ENCODE peak calls at places on chromosome 1, in five cellular contexts. One of them, this sample, is unnamed.

GRCh38 chr1:55304306-55304705 is 89.1 kb upstream of the USP24 start:
- DNase-seq in PC-3: no peak
- DNase-seq in fibroblast of lung: no peak
- DNase-seq in lung: no peak
- DNase-seq in cardiac muscle cell: no peak
- DNase-seq in this sample: no peak

GRCh38 chr1:53450225-53450624 is 9.0 kb upstream of the DMRTB1 start:
- DNase-seq in PC-3: no peak
- DNase-seq in fibroblast of lung: no peak
- DNase-seq in lung: no peak
- DNase-seq in cardiac muscle cell: no peak
- DNase-seq in this sample: no peak

GRCh38 chr1:230940848-230941247 is 37.8 kb downstream of the TTC13 start:
- DNase-seq in PC-3: no peak
- DNase-seq in lung: no peak
- DNase-seq in cardiac muscle cell: peak
- DNase-seq in fibroblast of lung: peak
- DNase-seq in this sample: no peak

GRCh38 chr1:101308935-101309333 is 72.1 kb downstream of the S1PR1 start:
- DNase-seq in fibroblast of lung: no peak
- DNase-seq in PC-3: no peak
- DNase-seq in cardiac muscle cell: no peak
- DNase-seq in lung: no peak
- DNase-seq in this sample: no peak

GRCh38 chr1:39080269-39080826 is 54.2 kb downstream of the NDUFS5 start:
- DNase-seq in PC-3: no peak
- DNase-seq in lung: no peak
- DNase-seq in cardiac muscle cell: no peak
- DNase-seq in fibroblast of lung: no peak
- DNase-seq in this sample: no peak

GRCh38 chr1:178869114-178869697 is 1.7 kb downstream of the ANGPTL1 start:
- DNase-seq in cardiac muscle cell: peak
- DNase-seq in fibroblast of lung: peak
- DNase-seq in lung: no peak
- DNase-seq in PC-3: no peak
- DNase-seq in this sample: no peak

GRCh38 chr1:212782422-212783154 is 9.0 kb downstream of the NSL1 start:
- DNase-seq in cardiac muscle cell: peak
- DNase-seq in fibroblast of lung: peak
- DNase-seq in lung: no peak
- DNase-seq in PC-3: peak
- DNase-seq in this sample: peak

GRCh38 chr1:241990040-241990439 is 8.9 kb downstream of the MAP1LC3C start:
- DNase-seq in cardiac muscle cell: peak
- DNase-seq in PC-3: peak
- DNase-seq in fibroblast of lung: peak
- DNase-seq in lung: peak
- DNase-seq in this sample: peak

GRCh38 chr1:39925727-39926342 is 24.1 kb upstream of the MYCL start:
- DNase-seq in PC-3: no peak
- DNase-seq in cardiac muscle cell: peak
- DNase-seq in fibroblast of lung: no peak
- DNase-seq in lung: no peak
- DNase-seq in this sample: no peak

GRCh38 chr1:98001764-98002163 is 80.9 kb upstream of the DPYD start:
- DNase-seq in cardiac muscle cell: peak
- DNase-seq in lung: no peak
- DNase-seq in fibroblast of lung: no peak
- DNase-seq in PC-3: peak
- DNase-seq in this sample: no peak
- TF ChIP-seq CTCF in cardiac muscle cell: peak
- TF ChIP-seq CTCF in lung: no peak
- TF ChIP-seq CTCF in fibroblast of lung: peak
- TF ChIP-seq CTCF in PC-3: peak
- TF ChIP-seq CTCF in this sample: no peak

DNA sequence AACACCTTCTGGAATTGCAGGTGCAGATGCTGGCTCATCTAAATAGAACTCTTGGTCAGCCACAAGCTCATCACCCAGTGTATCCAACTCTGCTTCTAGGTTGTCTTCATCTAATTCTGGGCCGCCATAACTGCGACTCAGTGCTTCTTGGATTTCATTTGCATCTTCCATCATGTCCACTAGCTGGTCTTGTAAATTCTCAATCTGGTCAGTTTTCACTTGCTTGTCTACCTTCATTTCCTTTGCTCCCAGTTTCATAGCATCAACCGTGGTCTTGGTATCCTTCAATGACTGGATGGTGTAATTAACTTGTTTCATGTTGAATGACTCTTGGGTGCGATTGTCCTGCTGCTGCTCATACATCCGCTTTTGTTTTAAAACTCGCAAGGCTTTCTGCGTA is 10.3 kb downstream of the ZBED6 start:
- DNase-seq in lung: no peak
- DNase-seq in fibroblast of lung: no peak
- DNase-seq in cardiac muscle cell: no peak
- DNase-seq in PC-3: no peak
- DNase-seq in this sample: no peak
- H3K27ac ChIP-seq in lung: no peak
- H3K27ac ChIP-seq in fibroblast of lung: no peak
- H3K27ac ChIP-seq in cardiac muscle cell: no peak
- H3K27ac ChIP-seq in PC-3: no peak
- H3K27ac ChIP-seq in this sample: no peak

DNA sequence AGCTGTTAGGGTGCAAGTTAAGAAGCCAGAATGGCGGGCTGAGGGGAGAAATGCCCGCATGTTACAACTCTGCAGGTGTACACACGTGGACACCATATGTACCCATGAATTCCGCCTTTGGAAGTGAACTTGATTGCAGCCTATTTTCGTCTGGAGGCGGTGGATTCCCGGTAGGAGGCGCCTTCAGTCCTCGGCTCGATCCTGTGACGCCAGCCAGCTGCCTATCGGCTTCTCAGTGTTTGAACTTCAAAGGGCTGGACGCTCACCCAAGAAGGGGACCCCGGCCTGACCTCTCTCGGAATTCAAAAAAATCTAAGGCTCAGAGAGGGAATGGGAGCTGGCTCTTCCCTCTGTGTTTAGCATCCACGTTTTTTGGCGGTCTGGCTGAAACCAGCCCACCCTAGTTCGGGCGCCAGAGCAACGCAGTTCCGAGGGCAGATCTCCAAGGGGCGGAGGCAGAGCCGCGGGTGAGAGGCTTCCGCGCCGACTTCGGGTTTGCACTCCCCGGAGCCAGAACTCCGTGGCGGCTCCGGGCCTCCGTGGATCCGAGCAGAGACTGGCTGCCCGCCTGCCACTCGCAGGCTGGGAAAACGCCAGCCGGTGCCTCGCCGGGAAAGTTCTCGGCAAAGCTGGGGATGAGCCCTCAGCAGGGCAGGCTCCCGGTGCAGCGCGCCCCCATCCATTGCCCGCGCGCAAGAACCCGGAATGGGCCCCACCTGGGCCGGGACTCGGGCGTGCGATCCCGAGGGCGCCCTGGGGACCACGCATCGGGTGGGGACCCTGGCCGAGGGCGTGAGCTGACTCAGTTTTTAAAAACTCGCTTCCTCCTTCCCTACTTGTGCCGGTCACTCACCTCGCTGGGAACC is 996 bp upstream of the TMEM51 start:
- DNase-seq in fibroblast of lung: peak
- DNase-seq in PC-3: peak
- DNase-seq in cardiac muscle cell: peak
- DNase-seq in lung: peak
- DNase-seq in this sample: peak
- TF ChIP-seq CTCF in fibroblast of lung: peak
- TF ChIP-seq CTCF in PC-3: peak
- TF ChIP-seq CTCF in cardiac muscle cell: peak
- TF ChIP-seq CTCF in lung: peak
- TF ChIP-seq CTCF in this sample: peak

DNA sequence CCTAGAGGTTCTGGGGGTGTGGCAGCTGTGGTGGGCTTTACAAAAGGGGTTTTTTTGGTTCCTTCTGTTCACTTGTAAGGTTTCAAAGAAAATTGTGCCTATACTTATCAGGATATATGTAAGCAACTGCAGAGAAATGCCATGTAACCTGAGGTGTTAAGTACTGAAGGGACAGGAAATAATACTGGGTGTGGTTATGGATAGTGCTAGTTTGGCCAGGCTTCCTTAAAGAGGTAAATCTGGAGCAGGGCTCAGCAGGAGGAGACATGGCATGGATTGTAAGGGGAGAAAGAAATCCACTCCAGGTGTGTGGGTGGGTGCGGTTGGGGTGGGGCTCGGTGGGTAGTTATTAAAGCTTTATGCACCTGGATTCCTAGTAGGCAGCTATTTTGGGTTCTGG is 28.3 kb downstream of the KIRREL1 start:
- DNase-seq in fibroblast of lung: no peak
- DNase-seq in PC-3: peak
- DNase-seq in lung: no peak
- DNase-seq in cardiac muscle cell: no peak
- DNase-seq in this sample: no peak
- H3K27ac ChIP-seq in fibroblast of lung: no peak
- H3K27ac ChIP-seq in PC-3: no peak
- H3K27ac ChIP-seq in lung: no peak
- H3K27ac ChIP-seq in cardiac muscle cell: no peak
- H3K27ac ChIP-seq in this sample: peak

DNA sequence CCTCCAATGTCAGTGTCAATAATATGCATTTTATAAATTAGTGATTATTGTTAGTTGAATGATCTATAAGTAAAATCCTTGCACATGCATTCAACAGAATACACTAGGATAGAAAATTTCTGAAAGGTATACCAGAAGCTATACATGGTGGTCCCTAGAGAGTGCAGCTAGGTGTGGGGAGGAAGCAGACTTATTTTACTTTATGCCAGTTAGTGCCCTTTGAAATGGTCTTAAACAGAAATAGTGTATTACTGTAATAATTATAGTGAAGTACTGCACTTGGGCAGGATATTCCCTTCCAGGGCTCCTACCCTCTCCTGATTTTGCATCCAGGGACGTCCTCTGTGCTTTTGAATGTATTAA is 23.2 kb upstream of the WDR26 start:
- DNase-seq in cardiac muscle cell: no peak
- DNase-seq in PC-3: no peak
- DNase-seq in lung: no peak
- DNase-seq in fibroblast of lung: no peak
- DNase-seq in this sample: no peak
- TF ChIP-seq CTCF in cardiac muscle cell: no peak
- TF ChIP-seq CTCF in PC-3: peak
- TF ChIP-seq CTCF in lung: no peak
- TF ChIP-seq CTCF in fibroblast of lung: no peak
- TF ChIP-seq CTCF in this sample: peak

DNA sequence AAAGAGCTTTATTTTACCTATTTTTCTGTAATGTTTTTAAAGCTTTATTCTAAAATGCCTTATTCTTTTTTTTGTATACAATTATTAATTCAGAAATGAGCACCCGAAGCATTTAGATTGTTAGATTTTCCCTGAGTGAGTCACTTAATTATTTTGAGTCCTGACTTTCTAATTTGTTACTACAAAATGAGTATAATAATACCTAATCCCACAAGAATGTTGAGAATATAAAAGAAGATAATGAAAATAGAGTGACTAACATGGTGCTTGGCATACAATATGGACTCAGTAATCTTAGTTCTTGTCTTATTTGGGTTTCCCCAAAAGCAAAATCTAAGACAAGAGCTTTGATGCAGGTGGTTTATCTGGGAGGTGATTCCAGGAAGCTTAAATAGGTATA is 142.2 kb downstream of the LHX8 start:
- DNase-seq in fibroblast of lung: peak
- DNase-seq in cardiac muscle cell: no peak
- DNase-seq in lung: no peak
- DNase-seq in PC-3: no peak
- DNase-seq in this sample: no peak
- H3K27ac ChIP-seq in fibroblast of lung: no peak
- H3K27ac ChIP-seq in cardiac muscle cell: no peak
- H3K27ac ChIP-seq in lung: no peak
- H3K27ac ChIP-seq in PC-3: no peak
- H3K27ac ChIP-seq in this sample: no peak

GRCh38 chr1:202945483-202945882 is 12.6 kb downstream of the ADIPOR1 start:
- DNase-seq in fibroblast of lung: no peak
- DNase-seq in PC-3: no peak
- DNase-seq in lung: no peak
- DNase-seq in cardiac muscle cell: no peak
- DNase-seq in this sample: no peak

GRCh38 chr1:202942431-202942830 is 15.4 kb upstream of the KLHL12 start:
- DNase-seq in lung: no peak
- DNase-seq in PC-3: no peak
- DNase-seq in fibroblast of lung: no peak
- DNase-seq in cardiac muscle cell: no peak
- DNase-seq in this sample: no peak

GRCh38 chr1:202940561-202940960 is 13.5 kb upstream of the KLHL12 start:
- DNase-seq in lung: no peak
- DNase-seq in cardiac muscle cell: no peak
- DNase-seq in PC-3: no peak
- DNase-seq in fibroblast of lung: no peak
- DNase-seq in this sample: peak

GRCh38 chr1:202941372-202941771 is 14.3 kb upstream of the KLHL12 start:
- DNase-seq in fibroblast of lung: no peak
- DNase-seq in PC-3: no peak
- DNase-seq in lung: no peak
- DNase-seq in cardiac muscle cell: no peak
- DNase-seq in this sample: no peak

GRCh38 chr1:202944438-202944921 is 13.6 kb downstream of the ADIPOR1 start:
- DNase-seq in lung: no peak
- DNase-seq in fibroblast of lung: no peak
- DNase-seq in PC-3: no peak
- DNase-seq in cardiac muscle cell: no peak
- DNase-seq in this sample: no peak
- TF ChIP-seq CTCF in lung: no peak
- TF ChIP-seq CTCF in fibroblast of lung: no peak
- TF ChIP-seq CTCF in PC-3: no peak
- TF ChIP-seq CTCF in cardiac muscle cell: no peak
- TF ChIP-seq CTCF in this sample: no peak